ENCODE peak calls at places on chromosomes 4 and X, in seven cellular contexts. C is transverse colon, N is Panc1, B is endothelial cell of umbilical vein, Y is stomach, Z is HepG2, L is breast epithelium. S is an unnamed sample.

GRCh38 chr4:112378858-112379257 is 81.7 kb downstream of the ALPK1 start:
- DNase-seq in C (no peak), N (no peak), B (no peak), Y (no peak), Z (no peak), L (no peak), S (no peak)

GRCh38 chrX:69031181-69031580 is 134.1 kb downstream of the PJA1 start:
- DNase-seq in C (no peak), N (no peak), B (peak), Y (no peak), Z (peak), L (no peak), S (peak)

GRCh38 chr4:38188631-38189101 is 228.5 kb downstream of the PTTG2 start:
- DNase-seq in C (peak), N (no peak), B (no peak), Y (peak), Z (no peak), L (no peak), S (no peak)

GRCh38 chr4:149932188-149932587 is 116.5 kb upstream of the IQCM start:
- DNase-seq in C (no peak), N (no peak), B (no peak), Y (no peak), Z (no peak), L (no peak), S (no peak)

GRCh38 chr4:26264109-26264508 is 56.7 kb upstream of the RBPJ start:
- DNase-seq in C (no peak), N (no peak), B (no peak), Y (no peak), Z (no peak), L (no peak), S (no peak)

GRCh38 chr4:174538123-174538875 is 16.0 kb upstream of the HPGD start:
- DNase-seq in C (no peak), N (no peak), B (no peak), Y (no peak), Z (peak), L (no peak), S (no peak)

GRCh38 chrX:153441296-153441695 is 4.6 kb downstream of the TREX2 start:
- DNase-seq in C (no peak), N (no peak), B (no peak), Y (no peak), Z (no peak), L (no peak), S (no peak)

GRCh38 chr4:98468744-98469143 is 189.7 kb downstream of the TSPAN5 start:
- DNase-seq in C (no peak), N (no peak), B (peak), Y (no peak), Z (no peak), L (no peak), S (no peak)

GRCh38 chr4:17063870-17064269 is 165.4 kb upstream of the LDB2 start:
- DNase-seq in C (no peak), N (no peak), B (no peak), Y (no peak), Z (no peak), L (no peak), S (no peak)

GRCh38 chrX:150032742-150033141 is 94.5 kb upstream of the EOLA2 start:
- DNase-seq in C (no peak), N (no peak), B (peak), Y (no peak), Z (no peak), L (no peak), S (no peak)

GRCh38 chr4:1603413-1604135 is 80.5 kb downstream of the FAM53A start:
- DNase-seq in C (no peak), N (no peak), B (no peak), Y (no peak), Z (no peak), L (no peak), S (no peak)

GRCh38 chrX:64642482-64642881 is 247.2 kb upstream of the MTMR8 start:
- DNase-seq in C (no peak), N (no peak), B (no peak), Y (no peak), Z (no peak), L (no peak), S (no peak)

GRCh38 chrX:120773801-120774200 is 101.9 kb downstream of the CT47B1 start:
- DNase-seq in C (no peak), N (no peak), B (no peak), Y (no peak), Z (no peak), L (no peak), S (no peak)

GRCh38 chr4:175999944-176000343 is 65.7 kb upstream of the WDR17 start:
- DNase-seq in C (no peak), N (no peak), B (no peak), Y (no peak), Z (no peak), L (no peak), S (no peak)

GRCh38 chr4:53777244-53777984 is 186.1 kb upstream of the LNX1 start:
- DNase-seq in C (no peak), N (no peak), B (no peak), Y (no peak), Z (no peak), L (no peak), S (no peak)

GRCh38 chrX:154546354-154547244 is at the start of gene G6PD:
- DNase-seq in C (peak), N (no peak), B (peak), Y (peak), Z (peak), L (peak), S (no peak)

GRCh38 chrX:14922437-14922836 is 49.2 kb downstream of the MOSPD2 start:
- DNase-seq in C (no peak), N (no peak), B (no peak), Y (no peak), Z (no peak), L (no peak), S (no peak)

GRCh38 chrX:132602701-132603100 is 113.9 kb upstream of the MBNL3 start:
- DNase-seq in C (no peak), N (no peak), B (no peak), Y (no peak), Z (peak), L (no peak), S (no peak)

GRCh38 chr4:25308761-25309160 is 3.8 kb upstream of the ZCCHC4 start:
- DNase-seq in C (no peak), N (no peak), B (no peak), Y (no peak), Z (peak), L (no peak), S (no peak)

GRCh38 chrX:124863303-124863702 is 456.4 kb upstream of the TEX13C start:
- DNase-seq in C (no peak), N (no peak), B (no peak), Y (no peak), Z (no peak), L (no peak), S (no peak)

GRCh38 chr4:48698029-48698901 is 81.8 kb downstream of the FRYL start:
- DNase-seq in C (peak), N (peak), B (peak), Y (peak), Z (peak), L (no peak), S (no peak)

GRCh38 chrX:103517246-103517645 is 2.0 kb downstream of the RAB40A start:
- DNase-seq in C (no peak), N (no peak), B (no peak), Y (no peak), Z (no peak), L (no peak), S (no peak)

GRCh38 chrX:130704053-130705038 is 198.7 kb downstream of the ENOX2 start:
- DNase-seq in C (no peak), N (no peak), B (peak), Y (no peak), Z (peak), L (no peak), S (no peak)

GRCh38 chr4:780730-781492 is 45.0 kb downstream of the CPLX1 start:
- DNase-seq in C (no peak), N (no peak), B (peak), Y (no peak), Z (no peak), L (no peak), S (peak)

GRCh38 chrX:16765618-16766017 is 20.6 kb upstream of the TXLNG start:
- DNase-seq in C (no peak), N (no peak), B (no peak), Y (no peak), Z (no peak), L (no peak), S (no peak)

GRCh38 chr4:64756016-64756415 is 346.8 kb upstream of the TECRL start:
- DNase-seq in C (no peak), N (no peak), B (peak), Y (no peak), Z (no peak), L (no peak), S (no peak)

DNA sequence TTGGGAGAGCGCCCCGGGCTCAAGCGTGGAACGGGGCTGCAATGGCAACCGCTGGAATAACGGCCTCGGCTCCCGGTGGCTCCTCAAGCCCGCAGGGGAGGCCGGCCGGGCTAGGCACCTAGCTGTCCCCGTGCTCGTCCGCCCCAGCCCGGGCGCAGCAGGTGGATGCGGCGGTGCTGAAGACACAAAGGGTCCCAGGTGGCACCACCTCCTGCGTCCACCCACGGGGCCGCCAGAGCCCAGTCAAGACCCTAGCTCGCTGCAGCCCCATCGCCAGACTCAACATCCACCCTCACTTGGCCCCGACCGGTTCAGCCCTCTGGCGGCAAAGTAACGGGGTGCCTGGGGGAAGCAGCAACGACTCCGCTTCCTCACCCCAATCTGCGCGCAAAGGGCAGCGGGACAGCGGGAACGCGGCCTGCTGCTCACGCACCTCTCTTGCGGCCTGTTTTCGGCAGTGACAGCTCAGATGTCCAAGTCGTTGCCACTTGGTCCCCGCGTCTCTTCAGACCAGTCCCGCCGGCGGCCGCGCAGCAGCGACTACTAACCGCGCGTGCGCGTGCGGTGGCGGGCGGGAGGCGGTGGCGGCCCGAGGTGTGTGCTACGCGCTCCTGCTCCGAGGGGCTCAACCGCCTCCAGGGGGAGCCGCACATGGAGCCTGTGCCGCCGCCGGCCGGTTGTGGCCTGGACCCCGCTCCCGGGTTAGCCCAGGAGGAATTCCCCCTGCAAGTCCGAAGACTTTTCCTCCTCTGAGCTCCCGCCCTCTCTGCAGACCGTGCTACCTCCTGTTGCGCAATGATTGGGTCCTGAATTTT is at the start of gene CLGN:
- DNase-seq in C (peak), N (peak), B (peak), Y (peak), Z (peak), L (peak), S (no peak)
- TF ChIP-seq POLR2AphosphoS5 in C (no peak), N (no peak), B (no peak), Y (no peak), Z (peak), L (no peak), S (no peak)

GRCh38 chr4:95531141-95531540 is 17.6 kb downstream of the UNC5C start:
- DNase-seq in C (no peak), N (no peak), B (no peak), Y (no peak), Z (no peak), L (no peak), S (no peak)
- TF ChIP-seq POLR2AphosphoS5 in C (no peak), N (no peak), B (no peak), Y (no peak), Z (no peak), L (no peak), S (no peak)

DNA sequence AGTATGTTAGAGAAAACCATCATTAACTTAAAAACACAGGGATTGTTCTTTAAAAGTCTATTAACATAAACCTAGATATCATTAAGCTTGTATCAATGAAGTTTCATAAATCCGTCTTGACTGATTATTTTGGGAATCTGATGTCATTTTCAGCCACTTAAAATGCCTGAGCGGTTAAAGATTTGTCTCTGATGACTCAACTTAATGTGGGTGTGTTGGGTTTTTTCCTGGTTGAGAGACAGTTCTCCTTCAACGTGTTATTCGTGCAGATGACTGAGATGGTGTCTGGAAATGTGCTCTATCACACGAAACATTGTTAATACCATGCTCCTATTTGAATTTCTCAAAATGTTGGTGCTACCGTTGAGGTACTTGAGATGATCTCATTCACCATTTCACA is 227.3 kb upstream of the TENM3 start:
- DNase-seq in C (no peak), N (no peak), B (no peak), Y (no peak), Z (no peak), L (no peak), S (no peak)
- TF ChIP-seq POLR2AphosphoS5 in C (no peak), N (no peak), B (no peak), Y (no peak), Z (no peak), L (no peak), S (no peak)

DNA sequence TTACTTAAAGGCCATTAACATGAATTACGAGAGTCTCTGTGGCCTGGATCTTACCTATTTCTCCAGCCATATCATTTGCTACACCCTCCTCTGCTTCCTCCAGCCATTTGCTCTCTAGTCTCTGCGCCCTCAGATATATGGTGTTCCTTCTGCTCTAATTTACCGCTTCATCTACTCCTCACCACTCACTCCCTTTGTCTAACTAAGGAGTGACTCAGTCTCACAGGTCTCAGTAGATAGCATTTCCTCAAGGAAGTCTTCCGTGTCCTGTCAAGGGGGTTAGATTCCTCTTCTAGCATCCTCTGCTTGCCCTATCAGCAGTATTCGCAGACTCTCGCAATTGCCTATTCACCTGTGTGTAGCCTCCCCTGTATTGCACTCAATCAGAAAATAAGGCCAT is 892.1 kb upstream of the INTU start:
- DNase-seq in C (no peak), N (no peak), B (no peak), Y (no peak), Z (no peak), L (no peak), S (no peak)
- TF ChIP-seq POLR2AphosphoS5 in C (no peak), N (no peak), B (no peak), Y (no peak), Z (no peak), L (no peak), S (no peak)

GRCh38 chr4:151199496-151200190 is 77.3 kb upstream of the PRSS48 start:
- DNase-seq in C (no peak), N (no peak), B (no peak), Y (no peak), Z (peak), L (no peak), S (no peak)

GRCh38 chr4:151195801-151196200 is 81.2 kb upstream of the PRSS48 start:
- DNase-seq in C (no peak), N (no peak), B (peak), Y (no peak), Z (no peak), L (no peak), S (no peak)

GRCh38 chr4:151198748-151199147 is 78.2 kb upstream of the PRSS48 start:
- DNase-seq in C (no peak), N (no peak), B (no peak), Y (no peak), Z (no peak), L (no peak), S (no peak)

GRCh38 chr4:151193414-151193813 is 83.5 kb upstream of the PRSS48 start:
- DNase-seq in C (no peak), N (no peak), B (no peak), Y (no peak), Z (no peak), L (no peak), S (no peak)

GRCh38 chr4:151197258-151197657 is 79.7 kb upstream of the PRSS48 start:
- DNase-seq in C (no peak), N (no peak), B (no peak), Y (no peak), Z (no peak), L (no peak), S (no peak)
- TF ChIP-seq POLR2AphosphoS5 in C (peak), N (no peak), B (no peak), Y (peak), Z (no peak), L (peak), S (no peak)

GRCh38 chrX:152307936-152308335 is 143.2 kb downstream of the GABRA3 start:
- DNase-seq in C (no peak), N (no peak), B (no peak), Y (no peak), Z (no peak), L (no peak), S (no peak)

DNA sequence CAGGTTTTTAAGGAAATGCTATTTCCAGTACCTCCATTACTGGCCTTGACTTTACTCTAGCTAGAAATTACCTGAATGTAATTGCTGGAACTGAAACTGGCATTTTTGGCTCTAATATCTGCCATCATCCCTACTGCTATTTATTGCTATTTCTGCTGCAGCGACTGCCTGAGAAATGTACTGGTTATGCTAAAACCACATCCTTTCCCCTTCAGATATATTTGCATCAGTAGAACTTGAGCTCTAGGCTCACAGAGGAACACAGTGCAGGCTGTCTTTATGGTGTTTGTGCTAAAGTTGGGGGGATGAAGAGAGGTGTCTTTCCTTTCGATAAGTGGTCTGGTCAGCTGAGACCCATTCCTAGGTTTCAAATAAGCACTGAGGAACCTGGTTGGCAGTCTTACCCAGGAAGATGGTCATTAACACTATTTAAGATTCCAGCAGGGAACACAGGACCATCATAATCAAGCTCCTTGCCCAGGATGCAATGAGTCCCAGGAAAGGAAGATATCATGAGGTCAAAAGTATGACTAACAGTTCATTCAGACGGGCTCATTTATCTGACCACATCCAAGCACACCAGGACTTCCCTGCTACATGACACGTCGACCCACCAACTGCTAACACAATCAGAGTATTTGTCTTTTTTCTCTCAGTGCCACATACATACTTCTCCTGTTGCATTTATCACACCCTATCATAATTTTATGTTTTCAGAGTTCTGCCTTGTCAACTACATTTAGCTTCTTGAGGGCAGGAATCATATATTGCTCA is 137.4 kb downstream of the GABRA3 start:
- DNase-seq in C (no peak), N (no peak), B (no peak), Y (no peak), Z (no peak), L (no peak), S (no peak)
- TF ChIP-seq POLR2AphosphoS5 in C (no peak), N (no peak), B (no peak), Y (no peak), Z (no peak), L (no peak), S (no peak)

GRCh38 chr4:73703320-73703719 is 37.0 kb upstream of the CXCL8 start:
- DNase-seq in C (no peak), N (no peak), B (no peak), Y (no peak), Z (no peak), L (no peak), S (no peak)

GRCh38 chr4:73705056-73705432 is 35.3 kb upstream of the CXCL8 start:
- DNase-seq in C (no peak), N (no peak), B (peak), Y (no peak), Z (no peak), L (no peak), S (no peak)

GRCh38 chr4:73702796-73703287 is 37.5 kb upstream of the CXCL8 start:
- DNase-seq in C (no peak), N (no peak), B (no peak), Y (no peak), Z (no peak), L (no peak), S (no peak)

GRCh38 chr4:73705721-73706120 is 34.6 kb upstream of the CXCL8 start:
- DNase-seq in C (no peak), N (no peak), B (no peak), Y (no peak), Z (no peak), L (no peak), S (no peak)

DNA sequence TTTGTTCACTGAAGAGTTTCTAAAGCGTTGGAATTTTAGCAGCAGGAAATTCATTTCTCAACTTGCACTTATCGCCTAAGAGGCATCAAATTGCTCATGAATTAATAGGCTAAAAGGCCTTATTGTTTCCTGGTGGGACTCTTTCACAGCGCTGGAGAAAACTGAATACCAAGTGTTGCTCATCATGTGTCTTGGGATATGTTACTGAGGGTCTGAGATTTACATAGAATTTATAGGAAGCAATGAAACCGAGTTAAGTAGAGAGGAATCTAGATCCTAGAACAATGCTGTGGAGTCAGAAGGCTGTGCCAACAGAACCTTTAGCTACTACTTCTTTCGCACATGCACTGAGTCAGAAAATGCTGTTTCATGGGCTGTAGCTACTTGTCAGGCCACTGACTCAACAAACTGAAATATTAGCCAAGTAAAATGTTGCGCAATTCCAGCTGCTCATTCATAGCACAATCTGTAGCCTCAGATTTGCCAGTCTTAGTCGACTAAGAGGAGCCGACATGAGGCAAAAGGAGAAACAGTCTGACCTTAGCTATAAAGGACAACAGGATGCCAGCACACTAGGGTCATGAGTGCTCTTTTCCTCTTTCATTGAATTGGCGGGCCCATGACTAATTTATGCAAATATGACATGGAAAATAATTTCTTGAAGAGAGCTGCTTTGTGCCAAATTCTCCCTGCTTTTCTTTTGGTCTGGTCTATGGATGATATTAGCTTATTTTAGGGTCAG is 35.9 kb upstream of the CXCL8 start:
- DNase-seq in C (peak), N (peak), B (peak), Y (peak), Z (peak), L (no peak), S (peak)
- TF ChIP-seq POLR2AphosphoS5 in C (peak), N (no peak), B (peak), Y (peak), Z (no peak), L (peak), S (peak)

GRCh38 chrX:101051549-101052302 is at the start of gene TRMT2B:
- DNase-seq in C (peak), N (peak), B (peak), Y (peak), Z (peak), L (peak), S (no peak)
- TF ChIP-seq POLR2AphosphoS5 in C (peak), N (peak), B (no peak), Y (peak), Z (peak), L (no peak), S (peak)

S was measured in vagina.